ENCODE peak calls at places on chromosomes 1 and 21, in eight cellular contexts. O, U, G, A, H, I, R and M are unnamed samples.

GRCh38 chr1:20375563-20375962 is 84.9 kb downstream of the VWA5B1 start:
- DNase-seq in O (no peak), U (no peak), G (no peak), A (no peak), H (no peak), I (no peak), R (no peak), M (no peak)

GRCh38 chr1:54278941-54279422 is 79.0 kb downstream of the MRPL37 start:
- DNase-seq in O (no peak), U (no peak), G (no peak), A (peak; percentile 41), H (no peak), I (no peak), R (no peak), M (no peak)

GRCh38 chr1:153922076-153922837 is 515 bp downstream of the GATAD2B start:
- DNase-seq in O (no peak), U (no peak), G (no peak), A (peak; percentile 48), H (peak; percentile 28), I (no peak), R (peak; percentile 55), M (no peak)

GRCh38 chr1:58884706-58885661 is 101.1 kb upstream of the JUN start:
- DNase-seq in O (no peak), U (no peak), G (no peak), A (no peak), H (no peak), I (no peak), R (no peak), M (no peak)

GRCh38 chr1:147647796-147648633 is 22.3 kb downstream of the ACP6 start:
- DNase-seq in O (peak; percentile 69), U (no peak), G (no peak), A (no peak), H (no peak), I (no peak), R (no peak), M (no peak)

GRCh38 chr21:28745131-28746055 is 247.3 kb downstream of the LTN1 start:
- DNase-seq in O (peak; percentile 55), U (peak; percentile 48), G (peak; percentile 54), A (peak; percentile 81), H (peak; percentile 11), I (peak; percentile 90), R (peak; percentile 50), M (peak; percentile 33)

GRCh38 chr1:81799939-81800740 is 594 bp upstream of the ADGRL2 start:
- DNase-seq in O (no peak), U (no peak), G (peak; percentile 13), A (peak; percentile 68), H (no peak), I (no peak), R (no peak), M (no peak)

GRCh38 chr1:182889997-182890396 is 50.9 kb downstream of the DHX9 start:
- DNase-seq in O (peak; percentile 3), U (no peak), G (no peak), A (no peak), H (no peak), I (no peak), R (no peak), M (no peak)

GRCh38 chr1:219152759-219153158 is 20.9 kb upstream of the LYPLAL1 start:
- DNase-seq in O (no peak), U (no peak), G (no peak), A (no peak), H (no peak), I (no peak), R (no peak), M (no peak)

GRCh38 chr1:226100436-226101347 is 38.2 kb downstream of the H3-3A start:
- DNase-seq in O (peak; percentile 25), U (no peak), G (peak; percentile 60), A (peak; percentile 23), H (no peak), I (no peak), R (peak; percentile 43), M (no peak)

GRCh38 chr21:44947930-44948331 is 8.1 kb downstream of the SLX9 start:
- DNase-seq in O (no peak), U (no peak), G (no peak), A (no peak), H (no peak), I (no peak), R (no peak), M (no peak)

GRCh38 chr1:181089017-181089776 is 697 bp downstream of the IER5 start:
- DNase-seq in O (no peak), U (no peak), G (no peak), A (no peak), H (peak; percentile 11), I (no peak), R (peak; percentile 42), M (no peak)

GRCh38 chr1:103170608-103171007 is 62.3 kb upstream of the COL11A1 start:
- DNase-seq in O (no peak), U (no peak), G (no peak), A (no peak), H (no peak), I (no peak), R (no peak), M (no peak)

GRCh38 chr1:97144527-97144926 is 422.9 kb downstream of the PTBP2 start:
- DNase-seq in O (no peak), U (no peak), G (no peak), A (no peak), H (no peak), I (no peak), R (no peak), M (no peak)

GRCh38 chr1:244801246-244801645 is 34.2 kb upstream of the COX20 start:
- DNase-seq in O (peak; percentile 42), U (no peak), G (peak; percentile 72), A (peak; percentile 17), H (no peak), I (no peak), R (no peak), M (no peak)

GRCh38 chr1:99675292-99675691 is 29.4 kb downstream of the PALMD start:
- DNase-seq in O (no peak), U (no peak), G (no peak), A (no peak), H (no peak), I (no peak), R (no peak), M (no peak)

GRCh38 chr1:162206749-162207635 is 137.5 kb downstream of the NOS1AP start:
- DNase-seq in O (no peak), U (no peak), G (no peak), A (peak; percentile 18), H (no peak), I (no peak), R (no peak), M (no peak)

GRCh38 chr1:200005160-200005559 is 22.4 kb upstream of the NR5A2 start:
- DNase-seq in O (no peak), U (no peak), G (no peak), A (no peak), H (no peak), I (no peak), R (no peak), M (no peak)

GRCh38 chr1:27603320-27603961 is 503 bp downstream of the AHDC1 start:
- DNase-seq in O (no peak), U (no peak), G (peak; percentile 62), A (no peak), H (no peak), I (no peak), R (peak; percentile 63), M (no peak)

GRCh38 chr1:201721131-201722049 is 107.6 kb upstream of the IPO9 start:
- DNase-seq in O (no peak), U (no peak), G (no peak), A (no peak), H (no peak), I (no peak), R (no peak), M (no peak)

GRCh38 chr1:243433737-243434370 is 178.0 kb downstream of the SDCCAG8 start:
- DNase-seq in O (no peak), U (no peak), G (no peak), A (no peak), H (no peak), I (no peak), R (no peak), M (no peak)

GRCh38 chr1:94602312-94602711 is 60.8 kb upstream of the F3 start:
- DNase-seq in O (peak; percentile 27), U (no peak), G (no peak), A (no peak), H (no peak), I (no peak), R (no peak), M (no peak)

GRCh38 chr1:8880068-8880676 is 1.7 kb upstream of the ENO1 start:
- DNase-seq in O (no peak), U (no peak), G (peak; percentile 50), A (peak; percentile 42), H (no peak), I (peak; percentile 72), R (no peak), M (no peak)

GRCh38 chr1:91725961-91726704 is 159.8 kb downstream of the TGFBR3 start:
- DNase-seq in O (no peak), U (no peak), G (no peak), A (no peak), H (no peak), I (peak; percentile 69), R (no peak), M (no peak)

GRCh38 chr1:163195728-163196448 is 6.8 kb downstream of the RGS5 start:
- DNase-seq in O (no peak), U (no peak), G (no peak), A (peak; percentile 42), H (no peak), I (no peak), R (no peak), M (no peak)

GRCh38 chr1:195721210-195721971 is 886.8 kb downstream of the KCNT2 start:
- DNase-seq in O (no peak), U (no peak), G (no peak), A (no peak), H (no peak), I (no peak), R (no peak), M (no peak)

GRCh38 chr1:21916447-21917240 is 20.5 kb downstream of the HSPG2 start:
- DNase-seq in O (no peak), U (no peak), G (no peak), A (no peak), H (no peak), I (no peak), R (no peak), M (no peak)

GRCh38 chr1:99659755-99660210 is 13.9 kb downstream of the PALMD start:
- DNase-seq in O (no peak), U (no peak), G (no peak), A (no peak), H (no peak), I (no peak), R (no peak), M (no peak)

GRCh38 chr1:53063744-53064515 is 1.9 kb downstream of the PODN start:
- DNase-seq in O (no peak), U (no peak), G (peak; percentile 17), A (no peak), H (no peak), I (no peak), R (no peak), M (no peak)